ENCODE peak calls at places on chromosomes 13 and 19, in six cellular contexts. One of them, this sample, is unnamed.

GRCh38 chr13:106534844-106535551 is 464 bp downstream of the EFNB2 start:
- DNase-seq in fibroblast of lung: peak
- DNase-seq in left ventricle myocardium inferior: peak
- DNase-seq in heart left ventricle: peak
- DNase-seq in K562: no peak
- DNase-seq in body of pancreas: peak
- DNase-seq in this sample: peak

GRCh38 chr13:79500829-79501228 is 19.9 kb downstream of the NDFIP2 start:
- DNase-seq in K562: no peak
- DNase-seq in heart left ventricle: no peak
- DNase-seq in fibroblast of lung: no peak
- DNase-seq in left ventricle myocardium inferior: no peak
- DNase-seq in body of pancreas: no peak
- DNase-seq in this sample: no peak

GRCh38 chr13:22214184-22214583 is 543.3 kb downstream of the FGF9 start:
- DNase-seq in left ventricle myocardium inferior: no peak
- DNase-seq in heart left ventricle: no peak
- DNase-seq in K562: no peak
- DNase-seq in fibroblast of lung: no peak
- DNase-seq in body of pancreas: no peak
- DNase-seq in this sample: no peak

GRCh38 chr13:99506632-99507031 is 5.4 kb downstream of the TM9SF2 start:
- DNase-seq in left ventricle myocardium inferior: no peak
- DNase-seq in K562: no peak
- DNase-seq in heart left ventricle: no peak
- DNase-seq in body of pancreas: no peak
- DNase-seq in fibroblast of lung: no peak
- DNase-seq in this sample: no peak

GRCh38 chr19:4326837-4327251 is 11.8 kb downstream of the STAP2 start:
- DNase-seq in body of pancreas: peak
- DNase-seq in K562: peak
- DNase-seq in left ventricle myocardium inferior: no peak
- DNase-seq in fibroblast of lung: no peak
- DNase-seq in heart left ventricle: no peak
- DNase-seq in this sample: no peak

GRCh38 chr13:50099473-50099872 is 84.2 kb downstream of the KCNRG start:
- DNase-seq in K562: no peak
- DNase-seq in fibroblast of lung: no peak
- DNase-seq in body of pancreas: no peak
- DNase-seq in heart left ventricle: no peak
- DNase-seq in left ventricle myocardium inferior: no peak
- DNase-seq in this sample: no peak

GRCh38 chr13:62964522-62964921 is 1548.9 kb upstream of the PCDH20 start:
- DNase-seq in left ventricle myocardium inferior: no peak
- DNase-seq in heart left ventricle: no peak
- DNase-seq in fibroblast of lung: no peak
- DNase-seq in body of pancreas: no peak
- DNase-seq in K562: no peak
- DNase-seq in this sample: no peak

GRCh38 chr13:83221813-83222241 is 660.4 kb downstream of the SLITRK1 start:
- DNase-seq in heart left ventricle: no peak
- DNase-seq in fibroblast of lung: peak
- DNase-seq in body of pancreas: no peak
- DNase-seq in left ventricle myocardium inferior: no peak
- DNase-seq in K562: no peak
- DNase-seq in this sample: no peak

GRCh38 chr13:42992585-42993122 is 613 bp upstream of the EPSTI1 start:
- DNase-seq in heart left ventricle: no peak
- DNase-seq in body of pancreas: no peak
- DNase-seq in left ventricle myocardium inferior: no peak
- DNase-seq in fibroblast of lung: no peak
- DNase-seq in K562: no peak
- DNase-seq in this sample: no peak

GRCh38 chr13:32087955-32088747 is 56.6 kb downstream of the FRY start:
- DNase-seq in fibroblast of lung: peak
- DNase-seq in body of pancreas: no peak
- DNase-seq in left ventricle myocardium inferior: no peak
- DNase-seq in heart left ventricle: no peak
- DNase-seq in K562: no peak
- DNase-seq in this sample: no peak

GRCh38 chr13:74450976-74451375 is 316.8 kb upstream of the KLF12 start:
- DNase-seq in fibroblast of lung: peak
- DNase-seq in left ventricle myocardium inferior: no peak
- DNase-seq in heart left ventricle: no peak
- DNase-seq in K562: no peak
- DNase-seq in body of pancreas: no peak
- DNase-seq in this sample: no peak

GRCh38 chr13:112696869-112697465 is 7.1 kb downstream of the ATP11A start:
- DNase-seq in K562: no peak
- DNase-seq in left ventricle myocardium inferior: no peak
- DNase-seq in heart left ventricle: no peak
- DNase-seq in body of pancreas: no peak
- DNase-seq in fibroblast of lung: no peak
- DNase-seq in this sample: no peak

GRCh38 chr13:99384468-99384867 is 77.3 kb upstream of the GPR183 start:
- DNase-seq in fibroblast of lung: no peak
- DNase-seq in heart left ventricle: no peak
- DNase-seq in left ventricle myocardium inferior: no peak
- DNase-seq in K562: no peak
- DNase-seq in body of pancreas: no peak
- DNase-seq in this sample: no peak

GRCh38 chr19:6791237-6791636 is 18.7 kb downstream of the VAV1 start:
- DNase-seq in left ventricle myocardium inferior: no peak
- DNase-seq in heart left ventricle: no peak
- DNase-seq in fibroblast of lung: no peak
- DNase-seq in K562: no peak
- DNase-seq in body of pancreas: no peak
- DNase-seq in this sample: no peak

GRCh38 chr19:10332158-10332964 is 968 bp downstream of the RAVER1 start:
- DNase-seq in body of pancreas: no peak
- DNase-seq in fibroblast of lung: no peak
- DNase-seq in heart left ventricle: no peak
- DNase-seq in K562: no peak
- DNase-seq in left ventricle myocardium inferior: no peak
- DNase-seq in this sample: no peak

GRCh38 chr13:27712421-27712820 is 79.9 kb upstream of the GSX1 start:
- DNase-seq in left ventricle myocardium inferior: no peak
- DNase-seq in K562: no peak
- DNase-seq in fibroblast of lung: peak
- DNase-seq in body of pancreas: peak
- DNase-seq in heart left ventricle: no peak
- DNase-seq in this sample: peak

GRCh38 chr19:42288411-42288810 is 13.5 kb upstream of the PRR19 start:
- DNase-seq in heart left ventricle: no peak
- DNase-seq in body of pancreas: no peak
- DNase-seq in K562: no peak
- DNase-seq in fibroblast of lung: no peak
- DNase-seq in left ventricle myocardium inferior: no peak
- DNase-seq in this sample: no peak

GRCh38 chr19:29680447-29680846 is 15.2 kb downstream of the PLEKHF1 start:
- DNase-seq in K562: no peak
- DNase-seq in heart left ventricle: peak
- DNase-seq in left ventricle myocardium inferior: peak
- DNase-seq in body of pancreas: no peak
- DNase-seq in fibroblast of lung: no peak
- DNase-seq in this sample: no peak

GRCh38 chr13:97484286-97484685 is 50.3 kb downstream of the RAP2A start:
- DNase-seq in fibroblast of lung: no peak
- DNase-seq in left ventricle myocardium inferior: no peak
- DNase-seq in heart left ventricle: no peak
- DNase-seq in K562: no peak
- DNase-seq in body of pancreas: no peak
- DNase-seq in this sample: no peak

GRCh38 chr19:21110183-21110582 is 28.2 kb downstream of the ZNF714 start:
- DNase-seq in K562: no peak
- DNase-seq in heart left ventricle: no peak
- DNase-seq in left ventricle myocardium inferior: no peak
- DNase-seq in body of pancreas: no peak
- DNase-seq in fibroblast of lung: no peak
- DNase-seq in this sample: no peak

GRCh38 chr13:37446503-37446902 is 152.1 kb downstream of the POSTN start:
- DNase-seq in body of pancreas: no peak
- DNase-seq in fibroblast of lung: peak
- DNase-seq in K562: no peak
- DNase-seq in left ventricle myocardium inferior: no peak
- DNase-seq in heart left ventricle: no peak
- DNase-seq in this sample: no peak

GRCh38 chr19:33225458-33225925 is at the start of gene SLC7A10:
- DNase-seq in left ventricle myocardium inferior: no peak
- DNase-seq in heart left ventricle: no peak
- DNase-seq in K562: no peak
- DNase-seq in body of pancreas: no peak
- DNase-seq in fibroblast of lung: no peak
- DNase-seq in this sample: no peak

DNA sequence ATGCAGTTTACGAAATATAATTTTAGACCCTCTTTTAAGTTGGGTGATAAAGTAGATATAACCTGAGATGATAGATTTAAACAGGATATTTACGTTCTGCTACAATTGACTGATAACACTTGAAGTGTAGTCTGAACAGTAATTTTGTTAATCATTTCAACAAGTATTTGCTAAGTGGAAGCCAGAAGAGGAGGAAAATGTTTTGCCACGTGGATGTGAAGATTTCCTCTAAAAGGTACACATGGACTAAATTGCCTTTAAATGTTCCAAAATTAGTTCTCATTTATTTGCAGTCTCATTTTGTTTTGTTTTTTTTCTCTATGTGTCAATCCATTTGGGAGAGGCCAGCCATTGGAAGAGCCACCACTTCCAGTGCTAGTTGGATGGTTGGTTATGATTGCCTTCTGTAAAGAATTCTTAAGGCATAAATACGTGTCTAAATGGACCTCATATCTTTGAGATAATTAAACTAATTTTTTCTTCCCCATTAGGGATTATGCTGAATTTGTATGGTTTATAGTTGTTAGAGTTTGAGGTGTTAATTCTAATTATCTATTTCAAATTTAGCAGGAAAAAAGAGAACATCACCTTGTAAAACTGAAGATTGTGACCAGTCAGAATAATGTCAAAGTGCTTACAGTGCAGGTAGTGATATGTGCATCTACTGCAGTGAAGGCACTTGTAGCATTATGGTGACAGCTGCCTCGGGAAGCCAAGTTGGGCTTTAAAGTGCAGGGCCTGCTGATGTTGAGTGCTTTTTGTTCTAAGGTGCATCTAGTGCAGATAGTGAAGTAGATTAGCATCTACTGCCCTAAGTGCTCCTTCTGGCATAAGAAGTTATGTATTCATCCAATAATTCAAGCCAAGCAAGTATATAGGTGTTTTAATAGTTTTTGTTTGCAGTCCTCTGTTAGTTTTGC is 2.8 kb downstream of the MIR17HG start:
- DNase-seq in left ventricle myocardium inferior: no peak
- DNase-seq in K562: no peak
- DNase-seq in body of pancreas: no peak
- DNase-seq in fibroblast of lung: no peak
- DNase-seq in heart left ventricle: no peak
- DNase-seq in this sample: no peak
- H3K4me3 ChIP-seq in left ventricle myocardium inferior: no peak
- H3K4me3 ChIP-seq in K562: peak
- H3K4me3 ChIP-seq in body of pancreas: no peak
- H3K4me3 ChIP-seq in fibroblast of lung: peak
- H3K4me3 ChIP-seq in heart left ventricle: peak
- H3K4me3 ChIP-seq in this sample: peak

DNA sequence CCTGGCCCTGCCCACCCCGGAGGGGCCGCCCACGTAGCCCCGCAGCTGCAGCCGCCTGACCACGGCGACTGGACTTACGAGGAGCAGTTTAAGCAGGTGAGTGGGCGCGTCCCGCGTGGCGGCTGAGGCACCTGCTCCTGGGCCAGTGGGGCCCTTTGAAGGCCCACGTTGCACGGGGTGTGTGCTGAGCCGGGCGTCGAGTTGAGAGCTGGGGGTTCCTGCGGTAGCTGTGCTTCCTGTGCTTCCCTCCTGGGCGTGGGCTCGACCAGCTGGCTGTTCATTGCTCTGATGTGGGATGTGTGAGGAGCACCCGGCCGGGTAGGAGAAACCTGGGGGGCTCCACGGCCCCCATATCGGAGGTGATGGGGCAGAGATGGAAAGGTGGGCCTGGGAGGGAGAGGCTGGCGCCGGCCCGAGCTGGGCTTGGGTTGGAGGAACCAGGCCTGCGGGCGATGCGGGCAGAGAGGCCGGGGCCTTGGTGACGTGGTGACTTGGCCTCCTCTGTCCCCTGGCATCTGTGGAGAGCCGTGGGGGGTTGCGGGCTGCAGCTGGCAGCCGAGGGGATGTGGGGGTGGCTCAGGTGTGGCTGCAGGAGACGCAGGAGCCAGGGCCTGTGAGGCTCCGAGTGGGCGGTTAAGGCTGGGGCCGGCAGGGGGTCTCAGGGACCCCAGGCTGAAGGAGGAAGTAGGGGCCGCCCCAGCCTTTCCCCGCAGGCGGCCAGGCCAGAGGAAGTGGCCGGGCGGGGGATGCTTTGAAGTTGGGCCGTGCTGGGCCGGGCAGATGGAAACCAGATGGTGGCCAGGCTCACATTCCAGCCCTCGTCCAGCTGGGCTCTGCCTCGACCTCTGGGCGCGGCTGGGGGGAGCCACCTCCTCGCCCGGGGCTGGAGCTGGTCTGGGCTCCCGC is 7.1 kb downstream of the ARID3A start:
- DNase-seq in heart left ventricle: peak
- DNase-seq in left ventricle myocardium inferior: peak
- DNase-seq in body of pancreas: peak
- DNase-seq in fibroblast of lung: peak
- DNase-seq in K562: no peak
- DNase-seq in this sample: peak
- H3K27ac ChIP-seq in heart left ventricle: peak
- H3K27ac ChIP-seq in left ventricle myocardium inferior: peak
- H3K27ac ChIP-seq in body of pancreas: peak
- H3K27ac ChIP-seq in fibroblast of lung: peak
- H3K27ac ChIP-seq in K562: no peak
- H3K27ac ChIP-seq in this sample: peak

DNA sequence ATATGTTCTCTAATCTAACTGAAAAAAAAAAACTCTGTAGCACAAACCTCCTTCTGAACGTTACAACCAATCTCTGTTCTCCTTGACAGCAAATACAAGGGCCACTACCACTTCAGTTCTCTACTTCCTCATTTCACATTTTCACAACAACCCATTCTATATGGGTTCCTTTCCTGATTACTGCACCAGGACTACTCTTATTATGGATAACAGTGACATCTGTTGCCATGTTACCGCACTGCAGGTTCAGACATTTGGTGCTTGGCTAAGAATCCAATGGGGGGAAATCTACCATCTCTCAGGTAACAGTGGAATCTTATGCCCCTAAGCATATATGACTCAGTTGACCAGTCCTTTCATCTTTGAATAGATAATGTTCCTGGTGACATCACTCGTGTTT is 11.6 kb upstream of the FPR3 start:
- DNase-seq in body of pancreas: no peak
- DNase-seq in left ventricle myocardium inferior: no peak
- DNase-seq in K562: peak
- DNase-seq in heart left ventricle: no peak
- DNase-seq in fibroblast of lung: no peak
- DNase-seq in this sample: peak
- TF ChIP-seq CTCF in body of pancreas: no peak
- TF ChIP-seq CTCF in left ventricle myocardium inferior: peak
- TF ChIP-seq CTCF in K562: peak
- TF ChIP-seq CTCF in heart left ventricle: no peak
- TF ChIP-seq CTCF in fibroblast of lung: peak
- TF ChIP-seq CTCF in this sample: peak

DNA sequence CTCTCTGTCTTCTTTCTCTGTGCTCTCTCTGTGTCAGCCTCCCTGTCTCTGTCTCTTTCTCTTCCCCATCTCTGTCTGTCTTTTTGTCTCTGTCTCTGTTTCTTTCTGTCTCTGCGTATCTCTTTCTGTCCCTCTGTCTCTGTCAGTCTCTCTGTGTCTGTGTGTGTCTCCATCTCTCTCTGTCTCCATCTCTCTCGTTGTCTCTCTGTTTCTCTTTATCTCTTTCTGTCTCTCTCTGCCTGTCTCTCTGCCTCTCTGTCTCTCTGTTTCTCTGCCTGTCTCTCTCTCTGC is 15.6 kb upstream of the TCF3 start:
- DNase-seq in left ventricle myocardium inferior: no peak
- DNase-seq in fibroblast of lung: no peak
- DNase-seq in heart left ventricle: no peak
- DNase-seq in body of pancreas: no peak
- DNase-seq in K562: no peak
- DNase-seq in this sample: no peak
- H3K4me3 ChIP-seq in left ventricle myocardium inferior: no peak
- H3K4me3 ChIP-seq in fibroblast of lung: no peak
- H3K4me3 ChIP-seq in heart left ventricle: no peak
- H3K4me3 ChIP-seq in body of pancreas: no peak
- H3K4me3 ChIP-seq in K562: no peak
- H3K4me3 ChIP-seq in this sample: no peak